ENCODE peak calls at places on chromosomes 3 and 15, in six cellular contexts. A is omental fat pad, I is neural crest cell, V is AG09319, D is gastrocnemius medialis, J is dorsolateral prefrontal cortex. Z is an unnamed sample.
A peak's percentile ranks its signal among the peaks of the same experiment; 100 is the strongest.

GRCh38 chr3:11596387-11596786 is 47.3 kb downstream of the VGLL4 start:
- DNase-seq in A (no peak), V (no peak), D (no peak), I (no peak), J (no peak), Z (no peak)

GRCh38 chr15:83720466-83720865 is 66.5 kb downstream of the ADAMTSL3 start:
- DNase-seq in I (no peak), J (no peak), V (no peak), D (no peak), A (no peak), Z (no peak)

GRCh38 chr3:79597719-79598118 is 170.1 kb downstream of the ROBO1 start:
- DNase-seq in I (no peak), A (no peak), V (no peak), D (no peak), J (no peak), Z (no peak)

GRCh38 chr3:27629381-27629780 is 92.7 kb downstream of the EOMES start:
- DNase-seq in I (no peak), D (no peak), V (no peak), J (no peak), A (no peak), Z (no peak)

GRCh38 chr3:48466386-48467109 is 20.0 kb downstream of the ATRIP start:
- DNase-seq in V (no peak), I (no peak), A (no peak), D (peak; percentile 54), J (no peak), Z (no peak)

GRCh38 chr15:25688166-25688565 is 175.0 kb downstream of the ATP10A start:
- DNase-seq in J (no peak), D (no peak), I (no peak), V (no peak), A (no peak), Z (no peak)

GRCh38 chr3:9036327-9037112 is 73.2 kb upstream of the RAD18 start:
- DNase-seq in A (peak; percentile 44), V (peak; percentile 42), D (peak; percentile 77), J (no peak), I (no peak), Z (no peak)

GRCh38 chr3:172751188-172751571 is 654 bp downstream of the ECT2 start:
- DNase-seq in V (no peak), J (no peak), A (no peak), I (no peak), D (no peak), Z (no peak)

GRCh38 chr15:67054676-67055075 is 10.7 kb upstream of the SMAD3 start:
- DNase-seq in A (no peak), J (no peak), I (no peak), D (no peak), V (no peak), Z (no peak)

GRCh38 chr15:50137330-50137761 is 18.3 kb upstream of the ATP8B4 start:
- DNase-seq in A (no peak), I (no peak), D (no peak), V (peak; percentile 37), J (no peak), Z (no peak)

GRCh38 chr3:124256156-124256555 is 264.2 kb upstream of the ROPN1 start:
- DNase-seq in I (no peak), V (no peak), J (no peak), A (no peak), D (no peak), Z (no peak)

GRCh38 chr3:106013971-106014370 is 145.2 kb upstream of the CBLB start:
- DNase-seq in J (no peak), V (no peak), D (no peak), A (no peak), I (no peak), Z (no peak)

GRCh38 chr3:52722491-52722890 is 16.6 kb downstream of the SPCS1 start:
- DNase-seq in D (no peak), A (no peak), V (no peak), I (no peak), J (no peak), Z (no peak)

GRCh38 chr3:182460303-182460702 is 333.0 kb upstream of the ATP11B start:
- DNase-seq in A (no peak), V (no peak), D (no peak), I (no peak), J (no peak), Z (no peak)
- TF ChIP-seq CTCF in A (no peak), V (no peak), D (no peak), I (no peak), J (no peak), Z (no peak)

GRCh38 chr3:117103645-117104044 is 394.1 kb downstream of the TUSC7 start:
- DNase-seq in D (no peak), V (no peak), I (no peak), A (no peak), J (no peak), Z (no peak)
- TF ChIP-seq CTCF in D (no peak), V (no peak), I (peak; percentile 25), A (no peak), J (no peak), Z (no peak)

GRCh38 chr3:53823026-53823955 is 22.9 kb downstream of the CHDH start:
- DNase-seq in D (no peak), A (no peak), V (no peak), J (peak; percentile 21), I (no peak), Z (no peak)
- TF ChIP-seq CTCF in D (no peak), A (no peak), V (no peak), J (no peak), I (no peak), Z (no peak)

DNA sequence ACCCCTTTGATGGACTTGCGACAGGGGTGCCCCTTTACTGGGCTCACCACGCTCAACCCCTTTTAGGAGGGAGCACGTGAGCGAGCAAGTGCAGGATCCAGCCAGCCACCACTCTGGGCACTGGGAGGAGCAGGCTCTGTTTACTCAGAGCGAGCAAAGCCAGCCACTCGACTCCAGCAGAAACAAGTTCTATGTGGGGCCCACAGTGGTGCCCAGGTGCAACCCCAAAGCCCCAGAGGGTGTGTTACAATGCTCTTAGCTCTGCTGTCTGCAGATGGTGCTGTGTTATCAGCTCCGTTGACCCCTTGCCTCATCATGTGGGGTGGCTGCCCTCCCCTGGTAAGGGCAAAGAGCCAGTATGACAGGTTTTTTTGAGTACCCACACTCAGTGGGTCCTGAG is 120.3 kb upstream of the SUCLG2 start:
- DNase-seq in A (no peak), V (no peak), J (no peak), D (no peak), I (no peak), Z (no peak)
- TF ChIP-seq CTCF in A (no peak), V (no peak), J (no peak), D (no peak), I (no peak), Z (no peak)

DNA sequence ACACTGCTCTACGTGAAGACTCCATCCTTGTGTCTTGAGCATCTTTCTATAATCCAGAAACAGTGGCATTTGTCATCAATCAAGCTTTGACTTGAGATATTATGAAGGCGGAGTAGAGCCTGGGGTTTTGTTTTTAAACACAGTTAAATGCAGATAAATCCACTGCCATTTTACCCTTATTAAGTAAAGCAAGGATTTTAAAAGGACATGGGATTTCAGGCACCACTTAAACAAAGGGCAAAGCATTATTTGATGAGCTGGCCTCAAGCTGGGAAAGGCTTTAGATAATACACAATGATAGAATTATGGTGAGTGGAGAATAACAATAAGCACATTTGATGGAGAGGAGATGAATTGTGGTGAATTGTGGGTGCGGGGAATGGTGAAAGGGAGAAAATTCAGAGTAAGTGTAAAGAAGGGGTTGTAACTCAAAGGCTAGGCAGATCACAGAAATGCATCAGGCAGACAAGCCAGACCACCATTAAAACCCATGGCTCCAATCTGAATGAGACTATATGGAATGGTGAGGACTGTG is 54.9 kb upstream of the GLCE start:
- DNase-seq in V (no peak), I (no peak), A (no peak), D (no peak), J (no peak), Z (no peak)
- TF ChIP-seq CTCF in V (no peak), I (no peak), A (no peak), D (no peak), J (no peak), Z (no peak)

DNA sequence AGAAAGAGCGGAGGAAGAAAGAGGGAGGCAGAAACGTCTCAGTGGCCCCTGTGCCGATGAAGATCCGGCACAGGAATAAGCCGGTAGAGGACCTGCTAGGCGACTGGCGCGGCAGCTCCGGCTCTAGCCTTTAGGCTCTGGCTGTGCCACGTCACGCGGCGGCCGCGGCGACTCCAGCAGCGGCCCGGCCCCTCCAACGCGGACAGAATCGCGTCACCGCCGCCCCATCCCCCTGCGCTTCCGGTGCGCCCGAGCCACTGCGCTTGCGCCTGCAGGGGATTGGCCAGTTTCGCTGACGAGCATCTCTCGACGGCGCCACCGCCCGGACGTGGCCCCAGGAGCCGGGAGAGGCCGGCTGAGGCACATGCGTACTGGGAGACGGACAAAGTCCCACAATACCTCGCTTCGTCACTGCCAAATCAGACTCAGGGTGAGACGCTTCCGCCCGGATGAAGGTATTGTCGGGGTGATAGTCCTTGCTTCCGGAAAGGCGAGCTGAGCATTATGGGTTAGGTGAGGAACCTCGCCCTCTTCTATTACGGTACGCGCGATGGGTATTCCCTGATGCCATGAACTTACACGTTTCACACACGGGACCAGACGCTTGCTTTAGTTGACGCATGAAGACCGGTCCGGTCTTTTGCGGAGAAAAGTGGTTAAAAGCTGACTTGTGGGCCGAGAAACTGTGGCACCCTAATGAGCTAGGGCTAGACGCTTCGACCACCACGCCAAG is at the start of gene ARF4:
- DNase-seq in J (peak; percentile 99), A (peak; percentile 90), I (peak; percentile 98), D (peak; percentile 100), V (peak; percentile 99), Z (peak; percentile 86)
- TF ChIP-seq CTCF in J (peak; percentile 53), A (no peak), I (no peak), D (no peak), V (peak; percentile 27), Z (no peak)

GRCh38 chr15:37106490-37107001 is 6.2 kb upstream of the MEIS2 start:
- DNase-seq in A (no peak), V (no peak), J (no peak), D (no peak), I (no peak), Z (peak; percentile 48)
- TF ChIP-seq CTCF in A (no peak), V (no peak), J (peak; percentile 47), D (no peak), I (peak; percentile 73), Z (peak; percentile 64)

GRCh38 chr3:70753572-70753971 is 441.1 kb upstream of the MDFIC2 start:
- DNase-seq in A (no peak), J (no peak), D (no peak), I (no peak), V (no peak), Z (no peak)
- TF ChIP-seq CTCF in A (no peak), J (no peak), D (no peak), I (no peak), V (no peak), Z (no peak)

GRCh38 chr15:55741592-55742497 is 1.1 kb downstream of the PRTG start:
- DNase-seq in D (no peak), V (no peak), I (no peak), A (no peak), J (no peak), Z (no peak)
- TF ChIP-seq CTCF in D (no peak), V (no peak), I (no peak), A (no peak), J (no peak), Z (peak; percentile 24)